ENCODE peak calls at places on chromosomes 3 and 15, in seven cellular contexts. S, P, Y, U, I, A and V are unnamed samples.

GRCh38 chr3:66450389-66451022 is 50.3 kb downstream of the LRIG1 start:
- DNase-seq in U (peak), S (no peak), Y (no peak), A (no peak), P (peak), I (no peak), V (peak)

GRCh38 chr3:155411500-155412223 is 118.2 kb upstream of the STRIT1 start:
- DNase-seq in I (no peak), U (no peak), A (no peak), Y (peak), P (no peak), S (no peak), V (no peak)

GRCh38 chr3:42895332-42895868 is 10.5 kb upstream of the ZNF662 start:
- DNase-seq in U (no peak), A (no peak), I (no peak), P (no peak), S (no peak), Y (no peak), V (no peak)

GRCh38 chr15:68564173-68564572 is 14.6 kb upstream of the CORO2B start:
- DNase-seq in I (no peak), U (no peak), A (no peak), Y (no peak), P (no peak), S (no peak), V (no peak)

GRCh38 chr3:100216713-100217112 is 44.1 kb upstream of the TBC1D23 start:
- DNase-seq in Y (no peak), A (no peak), U (no peak), P (no peak), I (no peak), S (no peak), V (peak)

GRCh38 chr3:46663611-46664135 is 29.8 kb downstream of the ALS2CL start:
- DNase-seq in P (peak), Y (peak), S (no peak), A (peak), I (peak), U (no peak), V (peak)

GRCh38 chr3:54987719-54988118 is 59.9 kb upstream of the LRTM1 start:
- DNase-seq in Y (no peak), P (no peak), I (no peak), S (peak), U (no peak), A (no peak), V (no peak)

GRCh38 chr3:166860217-166860616 is 519.9 kb downstream of the ZBBX start:
- DNase-seq in Y (no peak), P (no peak), I (no peak), A (no peak), U (no peak), S (no peak), V (no peak)

GRCh38 chr15:60639502-60639901 is 160.6 kb upstream of the ICE2 start:
- DNase-seq in A (no peak), U (no peak), P (no peak), I (no peak), Y (no peak), S (no peak), V (no peak)

GRCh38 chr3:155352900-155353490 is 59.5 kb upstream of the STRIT1 start:
- DNase-seq in U (no peak), A (peak), P (peak), Y (peak), S (peak), I (peak), V (peak)

GRCh38 chr3:96813820-96814580 is 394 bp upstream of the EPHA6 start:
- DNase-seq in S (peak), P (peak), Y (peak), I (peak), A (peak), U (peak), V (peak)

GRCh38 chr3:50241163-50241562 is 5.2 kb downstream of the GNAI2 start:
- DNase-seq in Y (peak), P (no peak), U (no peak), S (no peak), A (no peak), I (no peak), V (no peak)

GRCh38 chr3:188220988-188221818 is 67.2 kb downstream of the LPP start:
- DNase-seq in P (peak), Y (peak), A (no peak), I (no peak), S (no peak), U (no peak), V (peak)

GRCh38 chr15:91021516-91022074 is 799 bp downstream of the VPS33B start:
- DNase-seq in A (peak), S (no peak), P (no peak), U (no peak), I (no peak), Y (no peak), V (peak)

GRCh38 chr3:184785106-184785505 is 26.9 kb upstream of the VPS8 start:
- DNase-seq in S (peak), U (no peak), I (no peak), P (no peak), Y (no peak), A (peak), V (no peak)

GRCh38 chr3:154538566-154539360 is 108.8 kb upstream of the GPR149 start:
- DNase-seq in P (no peak), Y (no peak), S (no peak), A (no peak), U (no peak), I (no peak), V (no peak)